ENCODE peak calls at places on chromosomes 13 and 19, in four cellular contexts. V is stimulated activated CD8-positive, alpha-beta memory T cell treated with anti-CD3 and anti-CD28 coated beads, Interleukin-7, amount 100 ng/mL, for 1 hour; D is activated naive CD4-positive, alpha-beta T cell; R is skeletal muscle cell. W is an unnamed sample.
A peak's percentile ranks its signal among the peaks of the same experiment; 100 is the strongest.

GRCh38 chr13:30615851-30616311 is 1.8 kb upstream of the USPL1 start:
- DNase-seq in D (no peak), R (no peak), V (no peak), W (no peak)

GRCh38 chr19:35195822-35196221 is 32.7 kb downstream of the FAM187B start:
- DNase-seq in V (no peak), R (no peak), D (no peak), W (no peak)

GRCh38 chr13:100875392-100876043 is 200.9 kb upstream of the TMTC4 start:
- DNase-seq in V (no peak), R (peak; percentile 92), D (no peak), W (no peak)

GRCh38 chr19:10069046-10069445 is 17.1 kb upstream of the SHFL start:
- DNase-seq in D (no peak), R (no peak), V (no peak), W (no peak)

GRCh38 chr19:47713046-47714021 is at the start of gene EHD2:
- DNase-seq in D (peak; percentile 8), V (no peak), R (no peak), W (peak; percentile 40)

GRCh38 chr13:78334059-78334458 is 269.3 kb downstream of the POU4F1 start:
- DNase-seq in V (no peak), R (no peak), D (no peak), W (no peak)

GRCh38 chr13:23751195-23751594 is 138.0 kb downstream of the MIPEP start:
- DNase-seq in R (no peak), V (no peak), D (no peak), W (no peak)

GRCh38 chr13:111561091-111561778 is 240.8 kb downstream of the TEX29 start:
- DNase-seq in V (no peak), D (no peak), R (no peak), W (no peak)

GRCh38 chr19:52170863-52171320 is 529 bp downstream of the ZNF836 start:
- DNase-seq in R (no peak), V (no peak), D (no peak), W (no peak)

GRCh38 chr19:53812335-53812734 is 11.8 kb downstream of the NLRP12 start:
- DNase-seq in V (no peak), D (no peak), R (no peak), W (no peak)

GRCh38 chr13:27018882-27019281 is 152.7 kb downstream of the USP12 start:
- DNase-seq in R (no peak), D (no peak), V (no peak), W (no peak)

GRCh38 chr19:5916201-5916708 is 2.2 kb downstream of the CAPS start:
- DNase-seq in R (no peak), D (no peak), V (no peak), W (no peak)

GRCh38 chr19:55146648-55147218 is 2.3 kb downstream of the TNNT1 start:
- DNase-seq in V (no peak), R (no peak), D (no peak), W (no peak)

GRCh38 chr19:45446295-45446694 is 21.5 kb upstream of the FOSB start:
- DNase-seq in D (no peak), V (no peak), R (no peak), W (no peak)

GRCh38 chr19:46861691-46862503 is 1.1 kb downstream of the ARHGAP35 start:
- DNase-seq in D (no peak), R (no peak), V (no peak), W (no peak)

GRCh38 chr13:106532111-106532929 is 3.1 kb downstream of the EFNB2 start:
- DNase-seq in D (no peak), V (no peak), R (no peak), W (no peak)

GRCh38 chr19:7265963-7266362 is 28.3 kb downstream of the INSR start:
- DNase-seq in V (no peak), D (no peak), R (no peak), W (no peak)

GRCh38 chr19:39127812-39128510 is 2.4 kb downstream of the PAK4 start:
- DNase-seq in D (no peak), V (no peak), R (no peak), W (no peak)

GRCh38 chr13:40780822-40781401 is 8.5 kb upstream of the SLC25A15 start:
- DNase-seq in D (no peak), R (no peak), V (no peak), W (no peak)

GRCh38 chr13:56659041-56659471 is 481.7 kb upstream of the PRR20A start:
- DNase-seq in D (no peak), V (no peak), R (no peak), W (no peak)

GRCh38 chr19:18464646-18465045 is 26.7 kb upstream of the ISYNA1 start:
- DNase-seq in R (peak; percentile 66), D (no peak), V (no peak), W (no peak)

GRCh38 chr13:74128171-74128767 is 5.9 kb downstream of the KLF12 start:
- DNase-seq in D (no peak), R (no peak), V (no peak), W (no peak)

GRCh38 chr13:60139272-60139671 is 24.5 kb downstream of the DIAPH3 start:
- DNase-seq in V (no peak), D (no peak), R (no peak), W (no peak)

GRCh38 chr19:13888281-13888680 is 11.3 kb downstream of the NANOS3 start:
- DNase-seq in D (no peak), V (no peak), R (no peak), W (no peak)

GRCh38 chr19:4140237-4140711 is 13.2 kb upstream of the CREB3L3 start:
- DNase-seq in V (no peak), D (no peak), R (no peak), W (no peak)

GRCh38 chr13:88074794-88075509 is 403.8 kb downstream of the SLITRK5 start:
- DNase-seq in R (peak; percentile 78), V (no peak), D (no peak), W (no peak)

W was measured in omental fat pad.